ENCODE peak calls at places on chromosomes 16 and 17, in eight cellular contexts. H is astrocyte, V is HCT116, K is fibroblast of lung, O is PC-9, Q is neural progenitor cell, D is PC-3, E is GM12878. A is an unnamed sample.

GRCh38 chr17:47663997-47664941 is 14.6 kb downstream of the KPNB1 start:
- DNase-seq in H (peak; percentile 20), V (peak; percentile 48), K (peak; percentile 48), O (peak; percentile 41), Q (peak; percentile 84), D (peak; percentile 85), E (peak; percentile 41), A (no peak)

GRCh38 chr16:54720259-54720658 is 210.4 kb upstream of the IRX5 start:
- DNase-seq in H (no peak), V (no peak), K (no peak), O (no peak), Q (no peak), D (no peak), E (no peak), A (peak; percentile 71)

GRCh38 chr17:13786000-13786598 is 184.4 kb upstream of the HS3ST3A1 start:
- DNase-seq in H (peak; percentile 47), V (no peak), K (peak; percentile 56), O (no peak), Q (no peak), D (no peak), E (no peak), A (no peak)

GRCh38 chr16:20910781-20911321 is 10.3 kb downstream of the LYRM1 start:
- DNase-seq in H (peak; percentile 96), V (peak; percentile 75), K (peak; percentile 96), O (peak; percentile 20), Q (no peak), D (peak; percentile 91), E (no peak), A (no peak)

GRCh38 chr17:8016632-8017424 is 14.4 kb downstream of the GUCY2D start:
- DNase-seq in H (no peak), V (no peak), K (no peak), O (peak; percentile 68), Q (peak; percentile 80), D (peak; percentile 65), E (no peak), A (no peak)

GRCh38 chr17:76560036-76560876 is 20.4 kb downstream of the PRCD start:
- DNase-seq in H (no peak), V (no peak), K (no peak), O (no peak), Q (no peak), D (peak; percentile 13), E (no peak), A (no peak)

GRCh38 chr17:550041-550398 is 164.6 kb downstream of the VPS53 start:
- DNase-seq in H (peak; percentile 69), V (no peak), K (peak; percentile 82), O (no peak), Q (no peak), D (no peak), E (no peak), A (no peak)

GRCh38 chr17:41510251-41511065 is 5.0 kb upstream of the KRT13 start:
- DNase-seq in H (no peak), V (no peak), K (no peak), O (no peak), Q (no peak), D (no peak), E (no peak), A (no peak)

GRCh38 chr16:67977005-67977404 is 3.3 kb downstream of the DPEP3 start:
- DNase-seq in H (no peak), V (no peak), K (no peak), O (no peak), Q (no peak), D (no peak), E (no peak), A (no peak)

GRCh38 chr17:29326414-29326813 is 32.5 kb upstream of the NUFIP2 start:
- DNase-seq in H (no peak), V (no peak), K (no peak), O (no peak), Q (no peak), D (no peak), E (no peak), A (no peak)

GRCh38 chr17:37770631-37771518 is 26.0 kb upstream of the HNF1B start:
- DNase-seq in H (peak; percentile 27), V (peak; percentile 44), K (peak; percentile 51), O (peak; percentile 56), Q (peak; percentile 73), D (peak; percentile 75), E (no peak), A (no peak)

GRCh38 chr17:64128787-64129514 is 993 bp downstream of the ERN1 start:
- DNase-seq in H (no peak), V (no peak), K (peak; percentile 47), O (peak; percentile 34), Q (no peak), D (peak; percentile 59), E (no peak), A (no peak)

GRCh38 chr17:55606431-55606830 is 95.2 kb upstream of the SMIM36 start:
- DNase-seq in H (no peak), V (no peak), K (no peak), O (no peak), Q (no peak), D (no peak), E (no peak), A (no peak)

GRCh38 chr17:55605705-55606104 is 94.5 kb upstream of the SMIM36 start:
- DNase-seq in H (no peak), V (no peak), K (no peak), O (no peak), Q (no peak), D (no peak), E (no peak), A (no peak)

GRCh38 chr17:55607736-55608341 is 96.6 kb upstream of the SMIM36 start:
- DNase-seq in H (peak; percentile 36), V (no peak), K (peak; percentile 53), O (no peak), Q (no peak), D (peak; percentile 97), E (no peak), A (no peak)

GRCh38 chr17:55598495-55598894 is 87.2 kb upstream of the SMIM36 start:
- DNase-seq in H (no peak), V (no peak), K (no peak), O (no peak), Q (no peak), D (no peak), E (no peak), A (no peak)

GRCh38 chr17:55601874-55602364 is 90.7 kb upstream of the SMIM36 start:
- DNase-seq in H (peak; percentile 34), V (peak; percentile 41), K (no peak), O (no peak), Q (peak; percentile 81), D (peak; percentile 77), E (no peak), A (no peak)
- H3K27ac ChIP-seq in H (no peak overlapping the region), V (no peak overlapping the region), K (no peak overlapping the region), O (no peak overlapping the region), Q (peak overlapping the region; percentile 82), D (no peak overlapping the region), E (no peak overlapping the region), A (no peak overlapping the region)

DNA sequence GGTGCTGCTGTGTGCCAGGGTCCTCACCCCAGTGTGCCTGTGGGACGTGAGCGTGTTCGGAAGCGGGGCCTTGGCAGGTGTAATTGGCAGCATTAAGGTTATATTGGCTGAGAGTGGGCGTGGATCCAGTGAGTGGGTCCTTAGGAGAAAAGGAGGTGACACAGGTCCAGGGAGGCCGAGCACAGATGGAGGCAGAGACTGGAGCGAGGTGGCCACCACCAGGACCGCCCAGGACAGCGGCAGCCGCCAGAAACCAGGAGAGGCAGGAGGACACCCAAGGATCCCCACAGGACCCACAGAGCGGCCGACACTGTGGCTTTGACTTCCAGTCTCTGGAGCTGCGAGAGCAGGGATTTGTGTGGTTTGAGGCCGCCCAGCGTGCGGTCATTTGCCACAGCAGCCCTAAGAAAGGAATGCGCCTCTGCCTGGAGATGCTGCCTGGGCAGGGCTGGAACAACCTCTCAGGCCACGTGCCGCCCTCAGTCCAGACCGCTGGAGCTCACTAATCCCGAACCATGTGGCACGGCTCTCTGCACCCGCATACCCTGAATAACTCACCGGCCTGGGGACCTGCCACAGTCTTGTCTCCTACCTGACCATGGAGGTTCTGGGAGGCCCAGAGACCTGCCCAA is 45.3 kb downstream of the SOX8 start:
- DNase-seq in H (no peak), V (no peak), K (peak; percentile 18), O (peak; percentile 52), Q (peak; percentile 36), D (no peak), E (no peak), A (no peak)
- TF ChIP-seq EZH2 in H (peak; percentile 40), V (no peak), K (no peak), O (no peak), Q (no peak), D (no peak), E (no peak), A (no peak)

GRCh38 chr17:39579318-39580081 is 28.2 kb downstream of the NEUROD2 start:
- DNase-seq in H (no peak), V (no peak), K (no peak), O (no peak), Q (peak; percentile 91), D (no peak), E (no peak), A (no peak)
- H3K4me3 ChIP-seq in H (no peak overlapping the region), V (no peak overlapping the region), K (no peak overlapping the region), O (no peak overlapping the region), Q (peak overlapping the region; percentile 22), D (no peak overlapping the region), E (no peak overlapping the region), A (no peak overlapping the region)

DNA sequence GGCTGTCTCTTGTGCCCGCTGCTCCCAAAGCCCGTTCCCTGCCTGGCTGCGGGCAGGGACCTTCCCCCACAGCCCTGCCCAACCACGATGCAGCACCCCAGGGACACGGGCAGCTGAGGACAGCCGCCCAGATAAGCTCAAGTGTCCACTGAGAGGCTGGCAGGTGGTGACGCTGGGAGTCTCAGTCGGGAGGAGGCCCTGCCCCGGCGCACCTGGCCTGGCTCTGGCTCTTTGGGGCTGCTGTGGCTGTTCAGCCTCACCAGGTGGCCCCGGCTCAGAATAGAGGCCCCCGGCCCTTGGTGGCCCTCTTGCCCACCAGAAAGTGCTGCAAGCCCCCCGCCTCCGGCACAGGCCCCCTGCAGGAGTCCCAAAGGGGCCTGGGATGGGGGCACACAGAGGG is 5.5 kb downstream of the NTHL1 start:
- DNase-seq in H (no peak), V (no peak), K (no peak), O (peak; percentile 65), Q (no peak), D (no peak), E (no peak), A (no peak)
- H3K27ac ChIP-seq in H (no peak overlapping the region), V (no peak overlapping the region), K (no peak overlapping the region), O (peak overlapping the region; percentile 95), Q (no peak overlapping the region), D (peak overlapping the region; percentile 100), E (no peak overlapping the region), A (no peak overlapping the region)

GRCh38 chr16:66427871-66428681 is 981 bp downstream of the BEAN1 start:
- DNase-seq in H (no peak), V (no peak), K (peak; percentile 21), O (no peak), Q (peak; percentile 58), D (no peak), E (no peak), A (no peak)
- TF ChIP-seq EZH2 in H (peak; percentile 93), V (no peak), K (peak; percentile 99), O (no peak), Q (peak; percentile 91), D (no peak), E (no peak), A (peak; percentile 99)

DNA sequence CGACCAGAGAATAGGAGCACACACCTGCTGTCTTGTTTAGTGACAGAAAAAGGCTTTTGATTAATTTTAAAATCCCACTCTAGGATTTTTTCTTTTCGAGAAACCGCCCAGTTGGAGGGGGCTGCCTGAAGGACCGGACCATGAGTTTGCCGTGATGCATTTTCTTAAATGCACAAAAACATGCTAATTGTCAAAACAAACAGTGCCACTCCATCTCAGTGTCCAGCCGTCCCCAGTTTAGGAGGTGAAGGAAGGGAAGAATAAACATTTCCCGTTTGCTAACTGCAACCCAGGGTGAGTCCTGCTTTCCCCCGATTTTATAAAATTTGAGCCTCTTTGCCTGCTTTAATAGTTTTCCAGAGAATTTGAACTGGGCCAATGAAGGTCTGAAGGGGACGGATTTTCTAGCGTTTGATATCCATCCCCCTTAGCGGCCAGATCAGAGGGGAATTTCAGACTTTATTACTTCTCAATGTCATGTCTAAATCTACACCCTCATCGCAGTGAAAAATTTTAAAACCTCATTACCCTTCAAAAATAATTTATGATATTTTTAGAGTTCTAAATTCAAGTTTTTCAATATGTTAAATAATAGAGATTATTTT is 3.3 kb downstream of the FOXC2 start:
- DNase-seq in H (no peak), V (no peak), K (no peak), O (no peak), Q (no peak), D (no peak), E (no peak), A (no peak)
- H3K4me3 ChIP-seq in H (peak overlapping the region; percentile 97), V (no peak overlapping the region), K (peak overlapping the region; percentile 92), O (no peak overlapping the region), Q (no peak overlapping the region), D (no peak overlapping the region), E (no peak overlapping the region), A (no peak overlapping the region)

A was measured in keratinocyte.